ENCODE peak calls at places on chromosomes 11 and 22, in nine cellular contexts. G is fibroblast of lung, K is HCT116, A is body of pancreas, S is IMR-90, T is upper lobe of right lung, M is heart left ventricle, F is H9, U is Peyer's patch. O is an unnamed sample.

GRCh38 chr11:96033569-96033968 is 109.7 kb upstream of the MTMR2 start:
- DNase-seq in G (no peak), K (no peak), A (no peak), S (no peak), T (no peak), M (no peak), F (no peak), U (no peak), O (no peak)

GRCh38 chr11:7595016-7595869 is 78.1 kb downstream of the CYB5R2 start:
- DNase-seq in G (no peak), K (no peak), A (no peak), S (no peak), T (no peak), M (no peak), F (peak; percentile 53), U (no peak), O (no peak)

GRCh38 chr11:2988996-2989395 is 3.1 kb downstream of the NAP1L4 start:
- DNase-seq in G (peak; percentile 20), K (no peak), A (no peak), S (peak; percentile 33), T (no peak), M (no peak), F (no peak), U (no peak), O (no peak)

GRCh38 chr22:46578251-46578823 is 40.9 kb upstream of the CELSR1 start:
- DNase-seq in G (no peak), K (no peak), A (no peak), S (no peak), T (peak; percentile 71), M (peak; percentile 12), F (peak; percentile 26), U (peak; percentile 59), O (no peak)

GRCh38 chr11:37788141-37788877 is 1190.3 kb upstream of the RAG2 start:
- DNase-seq in G (peak; percentile 98), K (no peak), A (no peak), S (peak; percentile 91), T (no peak), M (no peak), F (no peak), U (no peak), O (peak; percentile 89)

GRCh38 chr11:130427049-130427388 is 1.4 kb downstream of the ADAMTS8 start:
- DNase-seq in G (no peak), K (no peak), A (no peak), S (no peak), T (no peak), M (no peak), F (no peak), U (no peak), O (no peak)

GRCh38 chr11:6607190-6607635 is 3.6 kb downstream of the ILK start:
- DNase-seq in G (peak; percentile 65), K (no peak), A (no peak), S (no peak), T (no peak), M (no peak), F (no peak), U (no peak), O (no peak)

GRCh38 chr22:48268771-48269552 is 1506.5 kb downstream of the TBC1D22A start:
- DNase-seq in G (no peak), K (no peak), A (no peak), S (no peak), T (peak; percentile 85), M (no peak), F (no peak), U (no peak), O (no peak)

GRCh38 chr11:9573775-9574555 is 495 bp downstream of the WEE1 start:
- DNase-seq in G (no peak), K (no peak), A (peak; percentile 48), S (no peak), T (peak; percentile 76), M (peak; percentile 29), F (no peak), U (no peak), O (no peak)

GRCh38 chr11:118229274-118229847 is 4.5 kb upstream of the JAML start:
- DNase-seq in G (peak; percentile 57), K (no peak), A (no peak), S (no peak), T (no peak), M (no peak), F (no peak), U (no peak), O (peak; percentile 71)

GRCh38 chr11:118226294-118226693 is 1.5 kb upstream of the JAML start:
- DNase-seq in G (peak; percentile 16), K (no peak), A (no peak), S (no peak), T (no peak), M (no peak), F (no peak), U (no peak), O (no peak)

GRCh38 chr11:118227865-118228785 is 3.3 kb upstream of the JAML start:
- DNase-seq in G (no peak), K (no peak), A (no peak), S (no peak), T (no peak), M (no peak), F (no peak), U (no peak), O (no peak)

GRCh38 chr11:118224512-118225180 is at the start of gene JAML:
- DNase-seq in G (no peak), K (no peak), A (no peak), S (no peak), T (no peak), M (no peak), F (no peak), U (no peak), O (no peak)

DNA sequence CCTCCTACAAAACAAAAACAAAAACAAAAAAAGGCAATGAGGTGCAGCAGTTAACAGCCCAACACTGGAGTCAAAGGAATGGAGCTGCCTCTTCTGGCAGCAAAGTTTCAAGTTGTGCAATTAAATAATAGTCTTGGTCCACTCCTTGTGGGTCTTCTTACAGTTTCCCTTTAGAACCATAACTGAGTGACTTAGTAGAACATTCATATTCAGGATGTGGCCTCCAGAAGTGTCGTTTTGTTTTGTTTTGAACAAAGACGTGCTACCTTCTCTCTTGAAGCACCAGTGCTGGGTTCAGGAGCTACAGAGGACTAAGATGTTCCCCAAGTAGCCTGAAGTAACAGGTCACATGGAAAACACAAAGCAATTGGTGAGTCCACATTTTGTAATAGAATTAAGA is 2.0 kb upstream of the JAML start:
- DNase-seq in G (no peak), K (no peak), A (no peak), S (no peak), T (no peak), M (no peak), F (no peak), U (no peak), O (no peak)
- H3K4me1 ChIP-seq in G (no peaks in the 10 kb centered on the region), K (peaks cover under 1% of the 10 kb centered on the region), A (no peaks in the 10 kb centered on the region), S (no peaks in the 10 kb centered on the region), T (peaks cover 23% of the 10 kb centered on the region), M (no peaks in the 10 kb centered on the region), F (no peaks in the 10 kb centered on the region), U (no peaks in the 10 kb centered on the region), O (peaks cover 15% of the 10 kb centered on the region)

GRCh38 chr11:69295079-69295994 is 1.4 kb downstream of the MYEOV start:
- DNase-seq in G (no peak), K (no peak), A (no peak), S (no peak), T (peak; percentile 62), M (no peak), F (no peak), U (peak; percentile 50), O (peak; percentile 21)
- H3K4me1 ChIP-seq in G (peaks cover 36% of the 10 kb centered on the region), K (peaks cover 71% of the 10 kb centered on the region), A (peaks cover 32% of the 10 kb centered on the region), S (peaks cover 35% of the 10 kb centered on the region), T (peaks cover 42% of the 10 kb centered on the region), M (peaks cover 29% of the 10 kb centered on the region), F (peaks cover 3% of the 10 kb centered on the region), U (peaks cover 34% of the 10 kb centered on the region), O (peaks cover 53% of the 10 kb centered on the region)

GRCh38 chr11:69437001-69437875 is 44.2 kb upstream of the LINC01488 start:
- DNase-seq in G (peak; percentile 74), K (no peak), A (no peak), S (no peak), T (peak; percentile 87), M (no peak), F (peak; percentile 89), U (no peak), O (peak; percentile 85)

GRCh38 chr11:69436041-69436982 is 45.2 kb upstream of the LINC01488 start:
- DNase-seq in G (no peak), K (no peak), A (no peak), S (no peak), T (peak; percentile 53), M (no peak), F (no peak), U (peak; percentile 37), O (no peak)

GRCh38 chr11:69434341-69434960 is 47.0 kb upstream of the LINC01488 start:
- DNase-seq in G (no peak), K (no peak), A (no peak), S (no peak), T (peak; percentile 39), M (no peak), F (peak; percentile 88), U (no peak), O (no peak)

GRCh38 chr11:69433741-69434140 is 47.7 kb upstream of the LINC01488 start:
- DNase-seq in G (no peak), K (no peak), A (no peak), S (no peak), T (no peak), M (no peak), F (no peak), U (no peak), O (no peak)

DNA sequence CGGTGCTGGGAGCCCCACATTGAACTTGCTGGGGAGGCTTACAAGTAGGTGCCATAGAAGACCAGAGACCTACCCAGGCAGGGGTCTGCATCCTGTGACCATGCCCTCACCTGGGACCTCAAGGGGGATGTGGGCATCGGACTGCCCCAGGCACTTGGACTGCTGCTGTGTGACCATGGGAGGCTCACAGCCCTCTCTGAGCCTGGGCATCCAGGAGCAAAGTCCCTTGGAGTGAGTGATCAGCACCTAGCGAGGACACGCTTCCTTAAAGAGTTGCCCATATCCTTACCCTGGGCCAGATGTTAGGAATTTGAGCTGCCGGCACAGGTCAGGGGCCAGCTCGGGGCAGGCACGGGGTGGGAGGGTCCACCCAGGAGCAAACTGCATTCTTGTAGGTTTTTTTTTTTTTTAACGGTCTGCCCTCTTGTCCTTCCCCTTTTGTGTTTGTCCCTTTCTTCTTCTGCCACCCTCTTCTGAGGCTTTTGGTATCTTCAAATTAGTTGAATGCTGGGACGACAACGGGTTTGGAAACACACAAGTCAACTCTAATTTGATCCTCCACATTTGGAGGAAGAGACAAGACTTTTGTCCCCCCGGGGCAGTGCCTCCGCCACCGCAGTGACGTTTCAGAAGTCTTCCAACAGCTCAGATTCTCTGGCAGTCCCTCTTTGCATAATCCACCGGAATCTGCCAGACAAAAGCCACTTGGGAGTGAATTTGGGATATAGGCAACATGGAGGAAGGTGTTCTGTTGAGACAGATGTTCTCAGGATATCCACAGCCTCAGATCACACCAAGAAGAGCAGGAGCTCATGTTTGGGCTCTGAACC is 46.1 kb upstream of the LINC01488 start:
- DNase-seq in G (no peak), K (no peak), A (no peak), S (no peak), T (peak; percentile 48), M (no peak), F (no peak), U (peak; percentile 32), O (no peak)
- H3K4me1 ChIP-seq in G (no peaks in the 10 kb centered on the region), K (peaks cover 39% of the 10 kb centered on the region), A (peaks cover 7% of the 10 kb centered on the region), S (peaks cover 3% of the 10 kb centered on the region), T (peaks cover 7% of the 10 kb centered on the region), M (no peaks in the 10 kb centered on the region), F (peaks cover 2% of the 10 kb centered on the region), U (no peaks in the 10 kb centered on the region), O (peaks cover 16% of the 10 kb centered on the region)

DNA sequence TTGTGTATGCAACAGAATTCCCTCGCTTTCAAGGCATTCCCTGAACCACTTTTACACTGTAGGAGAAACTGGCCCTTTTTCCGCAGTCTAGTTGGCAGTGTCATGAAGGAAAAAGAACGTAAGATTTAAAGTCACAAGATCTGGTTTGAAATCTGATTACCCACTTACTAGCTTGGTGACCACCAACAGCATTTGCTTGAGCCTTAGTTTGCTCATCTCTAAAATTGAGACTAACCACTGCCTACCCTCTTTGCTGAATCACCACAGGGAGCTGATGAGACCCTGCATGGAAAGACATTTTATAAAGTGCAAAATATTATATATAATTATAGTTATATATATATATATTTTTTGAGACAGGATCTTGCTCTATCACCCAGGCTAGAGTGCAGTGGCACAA is 39.4 kb downstream of the SYTL2 start:
- DNase-seq in G (no peak), K (no peak), A (no peak), S (no peak), T (no peak), M (no peak), F (no peak), U (no peak), O (no peak)
- H3K4me1 ChIP-seq in G (peaks cover 6% of the 10 kb centered on the region), K (peaks cover 4% of the 10 kb centered on the region), A (no peaks in the 10 kb centered on the region), S (peaks cover 21% of the 10 kb centered on the region), T (peaks cover 15% of the 10 kb centered on the region), M (no peaks in the 10 kb centered on the region), F (peaks cover 13% of the 10 kb centered on the region), U (no peaks in the 10 kb centered on the region), O (peaks cover 6% of the 10 kb centered on the region)

O was measured in PC-3.